ENCODE peak calls at places on chromosome 17, in eight cellular contexts. One of them, this sample, is unnamed.

GRCh38 chr17:68600881-68601564 is at the start of gene FAM20A:
- DNase-seq in H1: peak
- DNase-seq in A549: peak
- DNase-seq in transverse colon: peak
- DNase-seq in stomach: peak
- DNase-seq in HepG2: no peak
- DNase-seq in upper lobe of left lung: peak
- DNase-seq in ovary: peak
- DNase-seq in this sample: no peak

GRCh38 chr17:50766222-50767023 is 895 bp downstream of the ANKRD40CL start:
- DNase-seq in H1: peak
- DNase-seq in A549: no peak
- DNase-seq in transverse colon: peak
- DNase-seq in stomach: no peak
- DNase-seq in HepG2: peak
- DNase-seq in upper lobe of left lung: no peak
- DNase-seq in ovary: no peak
- DNase-seq in this sample: no peak

GRCh38 chr17:60164697-60165096 is 14.9 kb downstream of the CA4 start:
- DNase-seq in H1: no peak
- DNase-seq in A549: peak
- DNase-seq in transverse colon: no peak
- DNase-seq in stomach: no peak
- DNase-seq in HepG2: no peak
- DNase-seq in upper lobe of left lung: no peak
- DNase-seq in ovary: no peak
- DNase-seq in this sample: no peak

GRCh38 chr17:67675481-67675880 is 42.3 kb upstream of the NOL11 start:
- DNase-seq in H1: no peak
- DNase-seq in A549: no peak
- DNase-seq in transverse colon: no peak
- DNase-seq in stomach: no peak
- DNase-seq in HepG2: no peak
- DNase-seq in upper lobe of left lung: no peak
- DNase-seq in ovary: no peak
- DNase-seq in this sample: no peak

GRCh38 chr17:76831316-76831715 is 36.9 kb upstream of the MGAT5B start:
- DNase-seq in H1: no peak
- DNase-seq in A549: no peak
- DNase-seq in transverse colon: no peak
- DNase-seq in stomach: no peak
- DNase-seq in HepG2: no peak
- DNase-seq in upper lobe of left lung: no peak
- DNase-seq in ovary: no peak
- DNase-seq in this sample: no peak

GRCh38 chr17:74935585-74936469 is at the start of gene OTOP3:
- DNase-seq in H1: no peak
- DNase-seq in A549: no peak
- DNase-seq in transverse colon: no peak
- DNase-seq in stomach: no peak
- DNase-seq in HepG2: no peak
- DNase-seq in upper lobe of left lung: no peak
- DNase-seq in ovary: no peak
- DNase-seq in this sample: no peak

GRCh38 chr17:43723697-43724359 is 34.8 kb downstream of the SOST start:
- DNase-seq in H1: no peak
- DNase-seq in A549: peak
- DNase-seq in transverse colon: no peak
- DNase-seq in stomach: no peak
- DNase-seq in HepG2: peak
- DNase-seq in upper lobe of left lung: no peak
- DNase-seq in ovary: no peak
- DNase-seq in this sample: no peak

GRCh38 chr17:66548158-66548557 is 245.7 kb downstream of the PRKCA start:
- DNase-seq in H1: no peak
- DNase-seq in A549: no peak
- DNase-seq in transverse colon: no peak
- DNase-seq in stomach: no peak
- DNase-seq in HepG2: peak
- DNase-seq in upper lobe of left lung: no peak
- DNase-seq in ovary: no peak
- DNase-seq in this sample: no peak

GRCh38 chr17:63649813-63650212 is 27.6 kb downstream of the MAP3K3 start:
- DNase-seq in H1: no peak
- DNase-seq in A549: no peak
- DNase-seq in transverse colon: no peak
- DNase-seq in stomach: no peak
- DNase-seq in HepG2: no peak
- DNase-seq in upper lobe of left lung: peak
- DNase-seq in ovary: no peak
- DNase-seq in this sample: no peak

GRCh38 chr17:39365252-39365651 is 36.2 kb downstream of the FBXL20 start:
- DNase-seq in H1: no peak
- DNase-seq in A549: no peak
- DNase-seq in transverse colon: no peak
- DNase-seq in stomach: no peak
- DNase-seq in HepG2: no peak
- DNase-seq in upper lobe of left lung: no peak
- DNase-seq in ovary: no peak
- DNase-seq in this sample: no peak

GRCh38 chr17:5419959-5420653 is at the start of gene RPAIN:
- DNase-seq in H1: peak
- DNase-seq in A549: peak
- DNase-seq in transverse colon: peak
- DNase-seq in stomach: peak
- DNase-seq in HepG2: peak
- DNase-seq in upper lobe of left lung: peak
- DNase-seq in ovary: peak
- DNase-seq in this sample: peak

GRCh38 chr17:10171581-10171981 is 26.8 kb downstream of the GAS7 start:
- DNase-seq in H1: no peak
- DNase-seq in A549: no peak
- DNase-seq in transverse colon: no peak
- DNase-seq in stomach: no peak
- DNase-seq in HepG2: no peak
- DNase-seq in upper lobe of left lung: no peak
- DNase-seq in ovary: no peak
- DNase-seq in this sample: no peak

GRCh38 chr17:10170233-10170632 is 28.2 kb downstream of the GAS7 start:
- DNase-seq in H1: no peak
- DNase-seq in A549: no peak
- DNase-seq in transverse colon: no peak
- DNase-seq in stomach: no peak
- DNase-seq in HepG2: no peak
- DNase-seq in upper lobe of left lung: no peak
- DNase-seq in ovary: no peak
- DNase-seq in this sample: no peak

GRCh38 chr17:10171057-10171456 is 27.3 kb downstream of the GAS7 start:
- DNase-seq in H1: no peak
- DNase-seq in A549: no peak
- DNase-seq in transverse colon: no peak
- DNase-seq in stomach: no peak
- DNase-seq in HepG2: no peak
- DNase-seq in upper lobe of left lung: no peak
- DNase-seq in ovary: peak
- DNase-seq in this sample: peak

GRCh38 chr17:10172778-10173177 is 25.6 kb downstream of the GAS7 start:
- DNase-seq in H1: no peak
- DNase-seq in A549: no peak
- DNase-seq in transverse colon: no peak
- DNase-seq in stomach: no peak
- DNase-seq in HepG2: no peak
- DNase-seq in upper lobe of left lung: no peak
- DNase-seq in ovary: no peak
- DNase-seq in this sample: no peak

DNA sequence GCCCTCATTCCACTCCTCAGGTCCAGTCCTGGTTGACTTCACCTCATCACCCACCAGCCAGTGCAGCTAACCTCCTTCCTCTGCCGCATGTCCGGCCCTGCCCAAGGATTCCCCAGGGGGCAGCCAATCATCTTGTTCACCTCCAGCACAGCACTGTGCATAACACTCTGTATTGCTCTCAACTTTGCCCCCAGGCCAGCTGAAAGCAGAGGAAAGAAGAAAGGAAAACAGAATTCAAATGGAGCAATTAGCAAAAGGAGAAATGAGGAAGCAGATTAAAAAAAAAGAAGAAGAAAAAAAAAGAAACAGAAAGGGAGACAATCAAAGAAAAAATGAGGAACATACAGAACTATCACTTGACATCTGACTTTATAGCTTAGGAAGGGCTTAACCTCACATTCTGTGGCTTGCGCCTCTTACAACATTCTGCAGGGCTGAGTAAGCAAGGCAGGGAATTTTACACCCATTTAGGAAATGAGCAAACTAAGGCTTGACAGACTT is 26.1 kb downstream of the GAS7 start:
- DNase-seq in H1: no peak
- DNase-seq in A549: no peak
- DNase-seq in transverse colon: no peak
- DNase-seq in stomach: no peak
- DNase-seq in HepG2: no peak
- DNase-seq in upper lobe of left lung: peak
- DNase-seq in ovary: no peak
- DNase-seq in this sample: no peak
- TF ChIP-seq EP300 in H1: no peak
- TF ChIP-seq EP300 in A549: no peak
- TF ChIP-seq EP300 in transverse colon: no peak
- TF ChIP-seq EP300 in stomach: no peak
- TF ChIP-seq EP300 in HepG2: no peak
- TF ChIP-seq EP300 in upper lobe of left lung: no peak
- TF ChIP-seq EP300 in ovary: no peak
- TF ChIP-seq EP300 in this sample: peak

GRCh38 chr17:81120695-81121621 is 44.3 kb upstream of the PVALEF start:
- DNase-seq in H1: no peak
- DNase-seq in A549: no peak
- DNase-seq in transverse colon: no peak
- DNase-seq in stomach: no peak
- DNase-seq in HepG2: no peak
- DNase-seq in upper lobe of left lung: no peak
- DNase-seq in ovary: no peak
- DNase-seq in this sample: no peak

GRCh38 chr17:81117672-81118198 is 47.6 kb upstream of the PVALEF start:
- DNase-seq in H1: no peak
- DNase-seq in A549: no peak
- DNase-seq in transverse colon: no peak
- DNase-seq in stomach: no peak
- DNase-seq in HepG2: no peak
- DNase-seq in upper lobe of left lung: no peak
- DNase-seq in ovary: no peak
- DNase-seq in this sample: no peak

GRCh38 chr17:81120149-81120484 is 45.2 kb upstream of the PVALEF start:
- DNase-seq in H1: no peak
- DNase-seq in A549: no peak
- DNase-seq in transverse colon: no peak
- DNase-seq in stomach: no peak
- DNase-seq in HepG2: no peak
- DNase-seq in upper lobe of left lung: no peak
- DNase-seq in ovary: no peak
- DNase-seq in this sample: no peak

GRCh38 chr17:81118308-81119221 is 46.7 kb upstream of the PVALEF start:
- DNase-seq in H1: no peak
- DNase-seq in A549: no peak
- DNase-seq in transverse colon: no peak
- DNase-seq in stomach: no peak
- DNase-seq in HepG2: no peak
- DNase-seq in upper lobe of left lung: no peak
- DNase-seq in ovary: no peak
- DNase-seq in this sample: no peak

GRCh38 chr17:81119223-81120148 is 45.8 kb upstream of the PVALEF start:
- DNase-seq in H1: peak
- DNase-seq in A549: peak
- DNase-seq in transverse colon: peak
- DNase-seq in stomach: peak
- DNase-seq in HepG2: no peak
- DNase-seq in upper lobe of left lung: peak
- DNase-seq in ovary: peak
- DNase-seq in this sample: peak
- H3K4me3 ChIP-seq in H1: peak
- H3K4me3 ChIP-seq in A549: peak
- H3K4me3 ChIP-seq in transverse colon: peak
- H3K4me3 ChIP-seq in stomach: peak
- H3K4me3 ChIP-seq in HepG2: no peak
- H3K4me3 ChIP-seq in upper lobe of left lung: peak
- H3K4me3 ChIP-seq in ovary: no peak
- H3K4me3 ChIP-seq in this sample: peak

GRCh38 chr17:77890771-77891170 is 67.7 kb upstream of the TNRC6C start:
- DNase-seq in H1: no peak
- DNase-seq in A549: no peak
- DNase-seq in transverse colon: no peak
- DNase-seq in stomach: no peak
- DNase-seq in HepG2: no peak
- DNase-seq in upper lobe of left lung: no peak
- DNase-seq in ovary: no peak
- DNase-seq in this sample: no peak
- TF ChIP-seq POLR2A in H1: no peak
- TF ChIP-seq POLR2A in A549: no peak
- TF ChIP-seq POLR2A in transverse colon: no peak
- TF ChIP-seq POLR2A in stomach: no peak
- TF ChIP-seq POLR2A in HepG2: no peak
- TF ChIP-seq POLR2A in upper lobe of left lung: no peak
- TF ChIP-seq POLR2A in ovary: no peak
- TF ChIP-seq POLR2A in this sample: no peak

DNA sequence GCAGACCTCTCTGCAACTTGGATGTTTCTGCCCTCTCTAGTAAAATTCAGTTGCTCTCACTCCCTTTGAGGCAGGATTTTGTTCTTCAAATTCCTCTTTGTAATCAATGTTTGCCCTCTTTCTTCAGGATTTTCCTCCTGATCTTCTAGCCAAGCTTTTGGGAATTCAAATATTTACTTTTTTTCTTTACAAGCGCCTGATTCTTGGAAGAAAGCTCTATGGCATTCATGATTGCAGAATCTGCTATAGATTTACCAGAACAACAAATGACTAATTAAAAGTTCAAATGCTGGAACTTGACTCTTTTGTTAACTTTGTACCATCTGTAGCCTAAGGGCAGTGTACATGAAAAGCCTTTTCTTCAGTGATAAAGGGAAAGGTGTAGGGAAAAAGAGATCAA is 63.7 kb upstream of the SHISA6 start:
- DNase-seq in H1: no peak
- DNase-seq in A549: no peak
- DNase-seq in transverse colon: no peak
- DNase-seq in stomach: no peak
- DNase-seq in HepG2: no peak
- DNase-seq in upper lobe of left lung: no peak
- DNase-seq in ovary: no peak
- DNase-seq in this sample: no peak
- TF ChIP-seq EP300 in H1: no peak
- TF ChIP-seq EP300 in A549: no peak
- TF ChIP-seq EP300 in transverse colon: no peak
- TF ChIP-seq EP300 in stomach: no peak
- TF ChIP-seq EP300 in HepG2: no peak
- TF ChIP-seq EP300 in upper lobe of left lung: no peak
- TF ChIP-seq EP300 in ovary: no peak
- TF ChIP-seq EP300 in this sample: no peak

DNA sequence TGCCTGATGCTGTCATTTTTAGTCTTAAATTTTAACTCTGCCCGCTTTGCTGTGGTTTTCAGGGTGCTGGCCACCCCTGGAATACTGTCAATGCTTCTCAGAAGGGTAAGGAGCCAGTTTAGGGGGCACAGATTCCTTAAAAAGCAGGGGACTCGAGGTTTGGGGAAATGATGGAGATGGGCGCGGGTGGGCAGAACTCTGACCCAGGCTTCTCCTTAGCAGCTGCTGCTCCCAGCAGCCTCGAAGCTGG is 23.7 kb downstream of the STAT5A start:
- DNase-seq in H1: no peak
- DNase-seq in A549: no peak
- DNase-seq in transverse colon: no peak
- DNase-seq in stomach: no peak
- DNase-seq in HepG2: no peak
- DNase-seq in upper lobe of left lung: no peak
- DNase-seq in ovary: no peak
- DNase-seq in this sample: no peak
- H3K4me3 ChIP-seq in H1: no peak
- H3K4me3 ChIP-seq in A549: no peak
- H3K4me3 ChIP-seq in transverse colon: no peak
- H3K4me3 ChIP-seq in stomach: peak
- H3K4me3 ChIP-seq in HepG2: peak
- H3K4me3 ChIP-seq in upper lobe of left lung: no peak
- H3K4me3 ChIP-seq in ovary: no peak
- H3K4me3 ChIP-seq in this sample: no peak